ENCODE peak calls at places on chromosome 13, in six cellular contexts. L, C, O, Y, E and P are unnamed samples. For H3K4me1, the result is how much of the 10 kb centered on the place peaks cover.

GRCh38 chr13:33490461-33491327 is 205.1 kb upstream of the STARD13 start:
- DNase-seq in L (peak), C (no peak), O (peak), Y (no peak), E (peak), P (no peak)

GRCh38 chr13:107680115-107680514 is 535.2 kb downstream of the LIG4 start:
- DNase-seq in L (no peak), C (no peak), O (peak), Y (no peak), E (no peak), P (no peak)

GRCh38 chr13:94390881-94391280 is 88.6 kb downstream of the DCT start:
- DNase-seq in L (no peak), C (no peak), O (peak), Y (no peak), E (no peak), P (no peak)

GRCh38 chr13:29805994-29806748 is 44.2 kb downstream of the UBL3 start:
- DNase-seq in L (no peak), C (no peak), O (no peak), Y (no peak), E (no peak), P (no peak)

GRCh38 chr13:21762512-21762911 is 91.6 kb downstream of the FGF9 start:
- DNase-seq in L (no peak), C (no peak), O (no peak), Y (no peak), E (no peak), P (no peak)

GRCh38 chr13:48146122-48146521 is 51.2 kb upstream of the MED4 start:
- DNase-seq in L (no peak), C (no peak), O (no peak), Y (no peak), E (no peak), P (no peak)

GRCh38 chr13:30319130-30319529 is 11.8 kb upstream of the KATNAL1 start:
- DNase-seq in L (no peak), C (no peak), O (no peak), Y (no peak), E (no peak), P (no peak)

GRCh38 chr13:51579676-51580075 is 4.6 kb upstream of the WDFY2 start:
- DNase-seq in L (no peak), C (no peak), O (peak), Y (no peak), E (no peak), P (no peak)

GRCh38 chr13:37495046-37495445 is 103.5 kb downstream of the POSTN start:
- DNase-seq in L (no peak), C (no peak), O (peak), Y (no peak), E (no peak), P (no peak)

GRCh38 chr13:20716951-20717350 is 13.5 kb downstream of the IL17D start:
- DNase-seq in L (no peak), C (no peak), O (no peak), Y (no peak), E (no peak), P (no peak)

GRCh38 chr13:65638572-65639168 is 1591.5 kb downstream of the PCDH9 start:
- DNase-seq in L (no peak), C (no peak), O (peak), Y (no peak), E (no peak), P (no peak)

GRCh38 chr13:99053636-99054233 is 75.9 kb upstream of the DOCK9 start:
- DNase-seq in L (no peak), C (no peak), O (no peak), Y (no peak), E (no peak), P (no peak)

GRCh38 chr13:93227906-93228801 is 1.5 kb downstream of the GPC6 start:
- DNase-seq in L (peak), C (peak), O (peak), Y (no peak), E (peak), P (peak)

GRCh38 chr13:33109801-33110200 is 93.6 kb downstream of the KL start:
- DNase-seq in L (no peak), C (no peak), O (peak), Y (no peak), E (no peak), P (no peak)

GRCh38 chr13:98279473-98280175 is 102.6 kb upstream of the RNF113B start:
- DNase-seq in L (no peak), C (no peak), O (no peak), Y (no peak), E (no peak), P (no peak)

GRCh38 chr13:73059460-73060250 is 850 bp downstream of the KLF5 start:
- DNase-seq in L (peak), C (peak), O (peak), Y (peak), E (peak), P (peak)

GRCh38 chr13:74256969-74257368 is 122.8 kb upstream of the KLF12 start:
- DNase-seq in L (no peak), C (no peak), O (no peak), Y (no peak), E (no peak), P (peak)
- H3K4me1 ChIP-seq in L (under half), C (under half), O (under half), Y (under half), E (under half), P (under half)

DNA sequence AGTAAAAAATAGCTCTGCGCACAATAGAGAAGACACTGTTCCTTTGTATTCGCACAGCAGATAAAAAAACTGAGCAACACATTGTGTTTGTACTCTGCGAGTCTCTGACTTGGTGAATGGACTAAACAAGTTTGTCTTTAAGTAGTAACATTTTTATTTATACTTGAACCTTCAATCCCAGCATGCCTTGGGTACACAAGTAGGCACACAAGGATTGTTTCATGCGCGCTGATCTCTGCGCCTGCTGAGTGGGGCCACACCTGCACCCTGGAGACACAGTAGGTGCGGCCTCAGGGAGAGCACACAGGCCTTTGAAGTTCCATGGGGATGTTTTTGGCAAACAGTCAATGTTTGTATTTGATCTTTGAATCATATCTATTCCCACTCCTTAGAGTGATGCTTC is 318.9 kb downstream of the MYO16 start:
- DNase-seq in L (no peak), C (no peak), O (peak), Y (no peak), E (no peak), P (no peak)
- H3K27ac ChIP-seq in L (no peak), C (peak), O (peak), Y (no peak), E (no peak), P (no peak)

DNA sequence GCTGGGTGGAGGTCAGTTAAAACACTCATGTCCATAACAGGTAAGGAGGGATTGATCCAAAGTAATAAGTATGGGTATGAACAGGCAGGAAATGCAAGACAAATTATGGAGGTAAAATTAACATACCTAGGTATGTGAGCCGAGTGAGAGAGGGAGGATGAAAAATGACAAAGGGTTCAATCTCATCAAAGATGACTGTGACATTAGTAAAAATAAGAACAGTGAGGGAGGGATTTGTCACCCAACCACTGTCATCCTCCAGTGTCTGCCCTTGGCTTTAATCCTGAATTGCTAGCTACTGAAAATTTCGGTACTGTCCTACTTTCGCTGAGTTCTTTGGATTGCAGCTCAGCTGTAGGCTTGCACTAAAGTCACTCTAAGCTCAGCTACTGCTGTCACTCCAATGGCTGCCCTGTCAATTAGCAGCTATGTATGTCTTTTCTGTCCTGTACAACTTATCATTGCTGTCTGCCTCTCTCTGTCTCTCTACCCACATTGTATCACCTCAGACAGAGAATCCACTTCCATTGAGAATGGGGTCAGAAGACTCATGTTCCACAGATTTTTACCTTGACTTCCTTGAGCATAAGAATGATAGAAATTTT is 62.5 kb downstream of the LRRC63 start:
- DNase-seq in L (no peak), C (no peak), O (no peak), Y (no peak), E (no peak), P (no peak)
- H3K4me3 ChIP-seq in L (no peak), C (no peak), O (no peak), Y (no peak), E (no peak), P (no peak)

DNA sequence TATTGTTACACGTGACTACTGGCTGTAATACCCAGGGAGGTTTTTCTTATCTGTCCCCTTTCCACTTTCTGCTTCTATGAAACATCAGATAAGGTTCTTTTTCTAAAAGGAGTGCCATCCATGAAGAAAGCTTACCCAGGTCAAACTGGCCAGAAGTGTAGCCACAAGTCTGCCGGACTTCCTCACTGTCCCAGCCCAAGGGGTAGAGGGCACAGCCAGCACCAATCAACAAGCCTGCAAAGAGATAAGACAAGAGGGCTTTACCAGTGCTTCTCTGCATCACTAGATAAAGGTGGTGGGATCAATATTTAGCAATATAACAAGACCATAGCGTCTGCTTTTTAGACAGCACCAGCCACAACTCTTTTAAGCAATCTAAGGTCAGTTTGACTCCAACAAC is 224.7 kb downstream of the LHFPL6 start:
- DNase-seq in L (no peak), C (no peak), O (no peak), Y (no peak), E (no peak), P (no peak)
- H3K4me1 ChIP-seq in L (under half), C (under half), O (under half), Y (under half), E (under half), P (under half)

GRCh38 chr13:71218960-71219359 is 648.0 kb downstream of the DACH1 start:
- DNase-seq in L (no peak), C (no peak), O (no peak), Y (no peak), E (no peak), P (no peak)
- H3K27ac ChIP-seq in L (no peak), C (no peak), O (no peak), Y (no peak), E (no peak), P (no peak)

DNA sequence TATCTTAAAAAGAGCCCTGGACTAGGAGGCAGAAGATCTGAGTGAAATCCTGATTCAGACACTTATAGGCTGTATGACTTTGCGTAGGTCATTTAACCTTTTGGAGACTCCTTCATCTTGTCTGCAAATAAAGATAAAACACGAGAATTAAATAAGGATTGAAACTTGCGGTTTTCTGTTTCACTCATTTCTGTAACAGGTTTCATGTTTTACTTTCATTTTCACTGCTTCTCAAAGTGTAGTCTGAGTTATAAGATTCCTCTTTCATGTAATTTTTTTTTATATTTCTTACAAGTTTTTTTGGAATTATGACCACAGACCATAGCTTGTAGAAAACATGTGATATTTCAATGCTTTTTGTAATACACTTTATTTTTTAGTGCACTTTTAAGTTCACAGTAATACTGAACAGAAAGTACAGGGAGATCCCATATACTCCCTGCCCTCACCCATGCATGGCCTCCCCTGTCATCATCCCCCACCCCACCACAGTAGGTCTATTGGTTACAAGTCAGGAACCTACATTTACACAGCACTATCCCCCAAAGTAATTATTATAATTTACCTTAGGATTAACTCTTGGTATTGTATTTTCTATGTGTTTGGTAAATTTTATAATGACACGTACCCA is 174.6 kb downstream of the ITGBL1 start:
- DNase-seq in L (no peak), C (no peak), O (peak), Y (no peak), E (no peak), P (no peak)
- H3K4me3 ChIP-seq in L (no peak), C (no peak), O (peak), Y (no peak), E (peak), P (no peak)

GRCh38 chr13:113643593-113643992 is 14.4 kb downstream of the ATP4B start:
- DNase-seq in L (no peak), C (no peak), O (no peak), Y (no peak), E (no peak), P (no peak)
- H3K4me1 ChIP-seq in L (under half), C (under half), O (under half), Y (under half), E (under half), P (under half)

GRCh38 chr13:28239374-28239773 is 101.0 kb downstream of the PAN3 start:
- DNase-seq in L (no peak), C (no peak), O (peak), Y (no peak), E (no peak), P (no peak)
- H3K27ac ChIP-seq in L (no peak), C (no peak), O (no peak), Y (no peak), E (no peak), P (no peak)